ENCODE peak calls at places on chromosomes 11 and 22, in five cellular contexts. D is gastrocnemius medialis, H is ovary, C is body of pancreas, S is stomach. O is an unnamed sample. For H3K4me1, the result is how much of the 10 kb centered on the place peaks cover.

GRCh38 chr11:115963170-115963569 is 459.0 kb upstream of the CADM1 start:
- DNase-seq in H (no peak), D (no peak), C (no peak), S (no peak), O (no peak)

GRCh38 chr11:12224537-12224893 is 114.1 kb downstream of the MICAL2 start:
- DNase-seq in D (peak), H (no peak), S (peak), C (peak), O (peak)

GRCh38 chr22:36613958-36614357 is 85.0 kb upstream of the EIF3D start:
- DNase-seq in D (no peak), S (no peak), C (peak), H (no peak), O (no peak)

GRCh38 chr22:48973694-48974041 is 854.0 kb downstream of the BRD1 start:
- DNase-seq in H (no peak), D (no peak), S (no peak), C (no peak), O (no peak)

GRCh38 chr11:118622376-118623290 is 15.2 kb downstream of the PHLDB1 start:
- DNase-seq in D (peak), C (peak), H (peak), S (no peak), O (no peak)

GRCh38 chr11:843086-843704 is 543 bp downstream of the TSPAN4 start:
- DNase-seq in S (no peak), D (no peak), C (peak), H (peak), O (no peak)

GRCh38 chr11:72813740-72814138 is 472 bp upstream of the ATG16L2 start:
- DNase-seq in H (no peak), D (peak), C (peak), S (peak), O (no peak)

GRCh38 chr22:46547883-46548244 is 10.4 kb upstream of the CELSR1 start:
- DNase-seq in H (no peak), C (peak), D (peak), S (no peak), O (no peak)

GRCh38 chr11:47569646-47570045 is 4.2 kb downstream of the PTPMT1 start:
- DNase-seq in C (no peak), H (peak), S (no peak), D (no peak), O (no peak)

GRCh38 chr11:13261600-13262061 is 16.0 kb upstream of the BMAL1 start:
- DNase-seq in S (no peak), H (no peak), D (no peak), C (no peak), O (no peak)

GRCh38 chr22:31526275-31526674 is 29.9 kb downstream of the SFI1 start:
- DNase-seq in C (no peak), D (no peak), S (no peak), H (no peak), O (no peak)

GRCh38 chr11:69744435-69744834 is 30.7 kb downstream of the FGF4 start:
- DNase-seq in D (no peak), C (no peak), S (no peak), H (no peak), O (no peak)

GRCh38 chr22:29002603-29003002 is 59.0 kb downstream of the C22orf31 start:
- DNase-seq in C (peak), H (no peak), S (peak), D (peak), O (no peak)

GRCh38 chr22:19579880-19580279 is 55.7 kb upstream of the CLDN5 start:
- DNase-seq in H (no peak), D (no peak), S (no peak), C (no peak), O (no peak)

GRCh38 chr11:19239039-19239438 is 1.7 kb downstream of the E2F8 start:
- DNase-seq in S (no peak), D (no peak), H (no peak), C (no peak), O (no peak)

GRCh38 chr22:50585781-50586180 is 3.1 kb upstream of the CHKB start:
- DNase-seq in C (no peak), S (no peak), D (no peak), H (peak), O (no peak)

GRCh38 chr22:40348025-40348658 is 1.8 kb downstream of the ADSL start:
- DNase-seq in C (peak), D (peak), H (peak), S (peak), O (no peak)

GRCh38 chr11:45042560-45042959 is 91.9 kb upstream of the TP53I11 start:
- DNase-seq in C (no peak), D (peak), S (no peak), H (no peak), O (no peak)

GRCh38 chr22:35995345-35995744 is 33.3 kb downstream of the RBFOX2 start:
- DNase-seq in S (no peak), H (no peak), C (no peak), D (no peak), O (no peak)

GRCh38 chr22:50656122-50657070 is 16.2 kb upstream of the SHANK3 start:
- DNase-seq in C (no peak), D (no peak), S (no peak), H (no peak), O (no peak)

GRCh38 chr11:63767415-63768231 is 952 bp downstream of the ZFTA start:
- DNase-seq in C (peak), D (peak), H (peak), S (no peak), O (no peak)

GRCh38 chr22:45584621-45585436 is 82.1 kb downstream of the FBLN1 start:
- DNase-seq in H (no peak), D (no peak), C (no peak), S (no peak), O (no peak)

GRCh38 chr11:32584921-32585320 is 1.3 kb downstream of the EIF3M start:
- DNase-seq in C (no peak), D (no peak), S (no peak), H (no peak), O (no peak)

GRCh38 chr22:36725366-36726006 is 21.9 kb upstream of the CACNG2 start:
- DNase-seq in C (no peak), D (no peak), H (no peak), S (no peak), O (no peak)

GRCh38 chr22:46951973-46952372 is 189.5 kb downstream of the TBC1D22A start:
- DNase-seq in C (no peak), D (no peak), H (no peak), S (peak), O (no peak)

GRCh38 chr11:68503281-68503687 is 42.7 kb downstream of the PPP6R3 start:
- DNase-seq in C (no peak), D (no peak), H (no peak), S (no peak), O (no peak)

GRCh38 chr11:35907648-35908431 is 36.0 kb upstream of the LDLRAD3 start:
- DNase-seq in C (peak), D (peak), H (no peak), S (no peak), O (no peak)

GRCh38 chr11:57131080-57131790 is 50.5 kb upstream of the LRRC55 start:
- DNase-seq in C (peak), D (no peak), S (peak), H (no peak), O (no peak)

GRCh38 chr11:36427079-36427478 is 83.0 kb downstream of the TRAF6 start:
- DNase-seq in S (no peak), D (no peak), C (no peak), H (no peak), O (no peak)

GRCh38 chr11:76496174-76496573 is 51.4 kb downstream of the EMSY start:
- DNase-seq in D (no peak), H (no peak), S (no peak), C (no peak), O (no peak)

GRCh38 chr11:76506833-76507232 is 62.0 kb downstream of the EMSY start:
- DNase-seq in H (no peak), D (no peak), S (no peak), C (no peak), O (no peak)

DNA sequence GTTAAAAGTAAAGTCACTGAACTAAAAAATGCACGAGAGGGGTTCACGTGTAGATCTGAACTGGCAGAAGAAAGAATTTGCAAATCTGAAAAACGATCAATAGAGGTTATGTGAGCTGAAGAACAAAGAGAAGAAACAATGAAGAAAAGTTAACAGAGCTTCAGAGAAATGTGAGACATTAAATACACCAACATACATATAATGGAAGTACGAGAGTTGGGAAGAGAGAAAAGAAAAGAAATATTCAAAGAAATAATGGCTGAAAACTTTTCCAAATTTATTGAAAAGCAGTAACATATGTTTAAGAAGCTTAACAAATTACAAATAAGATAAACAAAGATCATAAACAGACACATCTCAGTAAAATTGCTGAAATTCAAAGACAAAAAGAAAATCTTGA is 56.7 kb downstream of the EMSY start:
- DNase-seq in D (no peak), S (no peak), C (no peak), H (no peak), O (no peak)
- H3K4me1 ChIP-seq in D (under half), S (under half), C (under half), H (under half), O (under half)

DNA sequence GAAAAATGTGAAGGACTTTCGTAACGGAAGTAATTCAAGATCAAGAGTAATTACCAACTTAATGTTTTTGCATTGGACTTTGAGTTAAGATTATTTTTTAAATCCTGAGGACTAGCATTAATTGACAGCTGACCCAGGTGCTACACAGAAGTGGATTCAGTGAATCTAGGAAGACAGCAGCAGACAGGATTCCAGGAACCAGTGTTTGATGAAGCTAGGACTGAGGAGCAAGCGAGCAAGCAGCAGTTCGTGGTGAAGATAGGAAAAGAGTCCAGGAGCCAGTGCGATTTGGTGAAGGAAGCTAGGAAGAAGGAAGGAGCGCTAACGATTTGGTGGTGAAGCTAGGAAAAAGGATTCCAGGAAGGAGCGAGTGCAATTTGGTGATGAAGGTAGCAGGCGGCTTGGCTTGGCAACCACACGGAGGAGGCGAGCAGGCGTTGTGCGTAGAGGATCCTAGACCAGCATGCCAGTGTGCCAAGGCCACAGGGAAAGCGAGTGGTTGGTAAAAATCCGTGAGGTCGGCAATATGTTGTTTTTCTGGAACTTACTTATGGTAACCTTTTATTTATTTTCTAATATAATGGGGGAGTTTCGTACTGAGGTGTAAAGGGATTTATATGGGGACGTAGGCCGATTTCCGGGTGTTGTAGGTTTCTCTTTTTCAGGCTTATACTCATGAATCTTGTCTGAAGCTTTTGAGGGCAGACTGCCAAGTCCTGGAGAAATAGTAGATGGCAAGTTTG is 1.6 kb downstream of the MALAT1 start:
- DNase-seq in S (no peak), H (peak), C (peak), D (no peak), O (no peak)
- TF ChIP-seq POLR2A in S (no peak), H (no peak), C (no peak), D (no peak), O (peak)

GRCh38 chr11:79456501-79456900 is 15.7 kb upstream of the TENM4 start:
- DNase-seq in C (no peak), S (no peak), H (no peak), D (no peak), O (no peak)

GRCh38 chr11:79453617-79454016 is 12.8 kb upstream of the TENM4 start:
- DNase-seq in C (no peak), D (no peak), S (no peak), H (no peak), O (no peak)

GRCh38 chr11:79461144-79461543 is 20.3 kb upstream of the TENM4 start:
- DNase-seq in S (no peak), C (no peak), D (no peak), H (no peak), O (no peak)

DNA sequence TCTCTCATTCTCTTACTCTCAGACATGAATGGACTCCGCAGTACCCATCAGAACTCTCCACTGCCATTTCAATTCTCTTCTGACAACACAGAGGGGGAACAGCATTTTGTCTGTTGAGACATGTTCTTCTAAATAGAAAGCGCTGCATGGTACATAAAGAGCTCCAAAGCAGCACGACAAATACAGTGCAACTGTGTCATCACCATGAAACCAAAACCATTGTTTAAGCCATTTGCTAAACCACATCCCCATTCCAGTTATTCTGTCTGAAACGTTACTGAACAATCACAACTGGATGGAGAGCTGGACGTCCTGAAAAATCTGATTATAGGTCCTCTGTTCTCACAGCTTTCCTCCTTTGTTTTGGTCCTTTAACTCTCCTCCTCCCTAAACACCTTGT is 17.9 kb upstream of the TENM4 start:
- DNase-seq in D (no peak), C (no peak), S (no peak), H (no peak), O (no peak)
- H3K27ac ChIP-seq in D (no peak), C (no peak), S (no peak), H (no peak), O (no peak)

GRCh38 chr22:25059438-25059837 is 106.9 kb downstream of the KIAA1671 start:
- DNase-seq in C (no peak), H (no peak), D (no peak), S (no peak), O (no peak)

GRCh38 chr22:25061605-25062377 is 109.3 kb downstream of the KIAA1671 start:
- DNase-seq in D (no peak), H (no peak), S (no peak), C (no peak), O (no peak)

GRCh38 chr22:25062378-25063095 is 110.0 kb downstream of the KIAA1671 start:
- DNase-seq in C (no peak), D (no peak), H (no peak), S (no peak), O (no peak)

GRCh38 chr22:25060522-25061071 is 108.1 kb downstream of the KIAA1671 start:
- DNase-seq in H (no peak), S (no peak), D (no peak), C (no peak), O (no peak)

GRCh38 chr22:25061134-25061533 is 108.6 kb downstream of the KIAA1671 start:
- DNase-seq in S (no peak), H (no peak), D (no peak), C (no peak), O (no peak)
- H3K4me1 ChIP-seq in S (under half), H (under half), D (under half), C (under half), O (under half)

DNA sequence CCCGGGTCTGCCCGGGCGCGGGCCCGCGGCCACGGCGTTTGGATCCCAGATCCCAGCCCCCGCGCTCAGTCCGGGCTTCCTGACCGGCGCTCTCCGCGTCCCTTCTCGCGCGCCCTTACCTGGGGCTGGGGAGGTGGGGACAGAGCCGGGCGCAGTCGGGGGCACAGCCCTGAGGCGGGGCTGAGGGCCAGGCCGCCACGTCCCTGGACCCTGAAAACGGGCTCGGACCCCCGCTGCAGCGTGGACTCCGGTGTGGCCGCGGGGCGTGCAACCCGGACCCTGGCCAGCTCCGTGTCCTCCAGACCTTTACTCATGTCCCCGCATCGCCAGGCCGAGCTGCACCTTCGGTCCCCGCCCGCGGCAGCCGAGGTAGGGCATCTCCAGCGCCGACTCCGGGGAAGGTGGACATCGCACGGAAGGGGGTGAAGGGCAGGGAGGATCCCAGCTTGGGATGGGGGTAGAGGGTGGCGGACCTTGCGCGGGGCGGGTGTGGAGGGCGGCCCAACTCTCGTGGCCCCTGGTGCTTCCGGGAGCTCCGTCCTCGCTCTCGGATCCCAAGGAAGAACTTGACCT is 9.9 kb upstream of the AIFM3 start:
- DNase-seq in D (no peak), S (peak), C (no peak), H (peak), O (no peak)
- TF ChIP-seq POLR2A in D (no peak), S (no peak), C (no peak), H (no peak), O (no peak)

GRCh38 chr11:119664063-119664572 is 64.9 kb downstream of the NECTIN1 start:
- DNase-seq in H (no peak), S (peak), D (no peak), C (peak), O (no peak)
- H3K27ac ChIP-seq in H (no peak), S (no peak), D (no peak), C (no peak), O (no peak)

GRCh38 chr22:23395476-23396361 is 184.4 kb downstream of the IGLL1 start:
- DNase-seq in H (peak), D (no peak), S (no peak), C (no peak), O (no peak)

GRCh38 chr22:23396362-23397007 is 183.6 kb downstream of the IGLL1 start:
- DNase-seq in C (no peak), H (no peak), D (no peak), S (no peak), O (no peak)

GRCh38 chr22:23397618-23398567 is 182.2 kb downstream of the IGLL1 start:
- DNase-seq in C (no peak), S (no peak), D (no peak), H (no peak), O (no peak)

GRCh38 chr22:23398701-23399366 is 181.3 kb downstream of the IGLL1 start:
- DNase-seq in C (no peak), D (no peak), S (no peak), H (peak), O (no peak)

DNA sequence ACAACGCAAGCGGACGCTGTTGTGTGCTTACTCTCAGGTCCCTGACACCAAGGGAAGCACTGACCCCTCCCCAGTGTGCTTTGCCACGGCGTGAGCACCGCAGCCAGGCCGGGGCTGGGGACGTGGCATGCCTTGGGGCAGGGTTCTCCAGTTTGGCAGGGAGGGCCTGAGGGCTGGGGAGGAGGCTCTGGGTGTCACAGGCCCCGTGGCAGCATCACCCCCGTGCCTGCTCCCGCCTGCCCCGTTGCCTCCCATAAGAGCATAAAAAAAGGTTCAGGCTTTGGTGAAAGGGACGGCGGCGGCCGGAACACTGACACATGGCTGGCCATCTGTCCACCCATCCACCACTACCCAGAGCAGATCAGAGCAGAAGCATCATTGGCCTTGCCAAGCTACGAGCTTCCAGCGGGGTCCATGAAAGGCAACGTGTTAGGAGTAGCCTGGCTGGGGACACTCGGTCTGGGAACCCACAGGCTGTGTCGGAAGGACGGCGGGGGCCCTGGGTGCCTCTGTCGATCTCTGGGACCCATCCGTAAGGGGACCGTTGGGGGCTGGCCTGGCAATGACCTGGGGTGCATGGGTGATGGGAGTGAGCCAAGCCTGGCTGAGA is 183.0 kb downstream of the IGLL1 start:
- DNase-seq in S (no peak), H (peak), D (no peak), C (no peak), O (no peak)
- H3K4me1 ChIP-seq in S (under half), H (under half), D (under half), C (under half), O (under half)

GRCh38 chr11:62540804-62541671 is 5.6 kb downstream of the AHNAK start:
- DNase-seq in S (no peak), C (no peak), H (no peak), D (peak), O (no peak)
- TF ChIP-seq POLR2A in S (no peak), C (no peak), H (no peak), D (no peak), O (no peak)

DNA sequence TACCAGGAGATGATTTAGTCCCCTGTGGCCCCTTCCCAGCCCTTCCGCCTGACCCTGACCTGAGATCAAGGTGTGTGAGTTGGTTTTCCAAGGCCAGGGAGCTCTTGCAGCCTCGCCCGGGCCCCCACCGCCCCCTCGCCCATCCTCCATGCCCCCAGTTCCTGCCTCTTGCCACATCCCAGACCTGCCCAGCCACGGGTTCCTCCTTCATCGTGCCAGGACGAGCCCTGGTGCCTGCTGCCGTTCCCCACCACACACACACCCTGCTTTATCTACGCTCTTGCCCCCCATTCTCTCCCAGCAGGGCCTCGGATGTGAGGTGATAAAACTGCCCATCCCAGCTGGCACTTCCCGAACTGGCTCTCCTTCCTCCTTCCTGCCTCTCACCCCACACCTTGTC is 1.4 kb upstream of the LIF start:
- DNase-seq in D (no peak), H (no peak), C (no peak), S (no peak), O (no peak)
- H3K27ac ChIP-seq in D (no peak), H (no peak), C (no peak), S (peak), O (no peak)

O was measured in esophagus squamous epithelium.